ENCODE peak calls at places on chromosomes 1 and 21, in four cellular contexts. L is RWPE1, O is tibial nerve, S is fibroblast of mammary gland. B is an unnamed sample.

GRCh38 chr1:84103197-84103992 is 40.7 kb upstream of the PRKACB start:
- DNase-seq in S (peak), L (peak), O (no peak), B (no peak)

GRCh38 chr21:46154955-46155513 is 345 bp downstream of the FTCD start:
- DNase-seq in L (no peak), O (peak), S (no peak), B (peak)

GRCh38 chr1:150150511-150151021 is 850 bp downstream of the PLEKHO1 start:
- DNase-seq in L (no peak), S (no peak), O (no peak), B (no peak)

GRCh38 chr1:150366416-150367296 is 2.7 kb downstream of the RPRD2 start:
- DNase-seq in L (no peak), S (peak), O (no peak), B (no peak)

GRCh38 chr1:54567961-54568360 is 19.9 kb downstream of the ACOT11 start:
- DNase-seq in O (no peak), L (peak), S (peak), B (no peak)

GRCh38 chr1:96366516-96366915 is 355.1 kb upstream of the PTBP2 start:
- DNase-seq in L (no peak), O (no peak), S (no peak), B (no peak)

GRCh38 chr1:12661606-12662219 is 17.8 kb downstream of the AADACL4 start:
- DNase-seq in L (no peak), S (no peak), O (no peak), B (no peak)

GRCh38 chr1:208135354-208135753 is 108.8 kb downstream of the PLXNA2 start:
- DNase-seq in S (peak), O (no peak), L (no peak), B (no peak)

GRCh38 chr1:66676616-66677298 is 75.5 kb upstream of the DYNLT5 start:
- DNase-seq in S (peak), L (peak), O (no peak), B (no peak)

GRCh38 chr1:8358241-8358896 is 40.5 kb downstream of the SLC45A1 start:
- DNase-seq in O (no peak), L (no peak), S (no peak), B (no peak)

GRCh38 chr1:212743901-212744475 is 44.3 kb upstream of the BATF3 start:
- DNase-seq in L (no peak), S (no peak), O (no peak), B (no peak)

GRCh38 chr21:42461185-42461520 is 34.9 kb downstream of the RSPH1 start:
- DNase-seq in L (no peak), O (no peak), S (no peak), B (no peak)

GRCh38 chr1:236819856-236820255 is 24.8 kb downstream of the MTR start:
- DNase-seq in L (no peak), S (no peak), O (no peak), B (no peak)

GRCh38 chr1:182173791-182174190 is 112.3 kb upstream of the ZNF648 start:
- DNase-seq in O (no peak), S (peak), L (no peak), B (no peak)

GRCh38 chr1:12053752-12054548 is 9.2 kb upstream of the TNFRSF8 start:
- DNase-seq in O (no peak), L (no peak), S (no peak), B (no peak)

GRCh38 chr1:77683142-77683835 is 831 bp upstream of the ZZZ3 start:
- DNase-seq in L (peak), S (peak), O (peak), B (peak)

GRCh38 chr1:77686784-77687518 is 4.5 kb upstream of the ZZZ3 start:
- DNase-seq in L (no peak), O (no peak), S (no peak), B (no peak)

GRCh38 chr1:77683836-77684148 is 1.3 kb upstream of the ZZZ3 start:
- DNase-seq in S (no peak), L (no peak), O (no peak), B (no peak)

GRCh38 chr1:77688939-77689338 is 6.5 kb upstream of the ZZZ3 start:
- DNase-seq in S (no peak), O (no peak), L (no peak), B (no peak)

GRCh38 chr1:77687519-77687906 is 5.1 kb upstream of the ZZZ3 start:
- DNase-seq in L (no peak), S (peak), O (no peak), B (no peak)
- TF ChIP-seq CTCF in L (peak), S (peak), O (peak), B (no peak)

GRCh38 chr1:56578963-56579875 is at the start of gene PLPP3:
- DNase-seq in O (peak), L (peak), S (peak), B (peak)
- TF ChIP-seq CTCF in O (peak), L (peak), S (peak), B (peak)

GRCh38 chr1:113872219-113872934 is 865 bp upstream of the PTPN22 start:
- DNase-seq in O (no peak), S (no peak), L (no peak), B (no peak)

GRCh38 chr1:113876181-113876580 is 4.7 kb upstream of the PTPN22 start:
- DNase-seq in O (no peak), S (no peak), L (no peak), B (no peak)

GRCh38 chr1:113875714-113876113 is 4.2 kb upstream of the PTPN22 start:
- DNase-seq in O (no peak), L (no peak), S (no peak), B (no peak)

GRCh38 chr1:113871597-113872113 is at the start of gene PTPN22:
- DNase-seq in S (peak), L (no peak), O (no peak), B (no peak)

DNA sequence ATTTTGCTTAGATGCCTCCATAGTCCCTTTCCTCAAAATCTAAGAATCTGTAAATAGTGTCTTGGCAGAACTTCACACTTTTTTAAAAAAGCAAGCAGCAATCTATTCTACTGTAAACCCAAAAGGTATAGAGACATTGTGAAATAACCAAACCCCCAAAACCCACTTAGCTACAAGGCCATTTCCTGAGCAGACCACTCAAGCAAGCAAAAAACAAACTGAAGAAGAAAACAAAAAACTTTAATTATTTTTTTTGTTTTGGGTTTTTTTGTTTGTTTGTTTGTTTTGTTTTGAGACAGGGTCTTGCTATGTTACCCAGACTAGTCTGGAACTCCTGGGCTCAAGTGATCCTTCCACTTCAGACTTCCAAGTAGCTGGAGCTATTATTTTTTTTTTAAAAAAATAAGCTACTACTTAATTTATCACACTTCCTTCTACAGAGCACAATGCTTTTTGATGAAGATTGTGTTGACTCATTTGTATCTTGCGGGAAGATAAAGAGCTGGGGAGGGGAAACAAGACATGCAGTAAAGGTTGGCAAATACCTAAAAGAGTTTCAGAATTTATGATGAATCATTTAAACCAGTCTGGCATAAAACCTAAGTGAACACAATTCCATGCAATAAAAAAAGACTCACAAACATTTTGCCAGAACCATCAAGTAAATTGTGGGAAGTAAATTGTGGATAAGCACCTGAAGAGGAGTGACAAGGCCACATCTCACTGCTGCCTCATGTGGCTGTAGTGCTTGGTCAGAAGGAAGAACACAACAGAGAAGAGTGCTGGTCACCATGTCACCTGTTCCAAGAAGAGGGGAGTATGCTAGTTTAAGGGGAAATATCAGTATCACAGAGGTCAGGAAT is 2.7 kb upstream of the PTPN22 start:
- DNase-seq in S (peak), O (no peak), L (peak), B (no peak)
- TF ChIP-seq CTCF in S (peak), O (no peak), L (no peak), B (no peak)

GRCh38 chr1:34926894-34927293 is 2.6 kb downstream of the DLGAP3 start:
- DNase-seq in L (no peak), S (no peak), O (no peak), B (peak)
- TF ChIP-seq CTCF in L (no peak), S (no peak), O (no peak), B (no peak)

GRCh38 chr21:24895885-24896734 is 711.2 kb downstream of the MRPL39 start:
- DNase-seq in S (peak), L (no peak), O (no peak), B (no peak)
- TF ChIP-seq CTCF in S (peak), L (peak), O (peak), B (peak)

GRCh38 chr1:26164036-26164927 is 4.5 kb downstream of the C1orf232 start:
- DNase-seq in L (no peak), S (peak), O (no peak), B (no peak)
- TF ChIP-seq CTCF in L (peak), S (no peak), O (peak), B (peak)

DNA sequence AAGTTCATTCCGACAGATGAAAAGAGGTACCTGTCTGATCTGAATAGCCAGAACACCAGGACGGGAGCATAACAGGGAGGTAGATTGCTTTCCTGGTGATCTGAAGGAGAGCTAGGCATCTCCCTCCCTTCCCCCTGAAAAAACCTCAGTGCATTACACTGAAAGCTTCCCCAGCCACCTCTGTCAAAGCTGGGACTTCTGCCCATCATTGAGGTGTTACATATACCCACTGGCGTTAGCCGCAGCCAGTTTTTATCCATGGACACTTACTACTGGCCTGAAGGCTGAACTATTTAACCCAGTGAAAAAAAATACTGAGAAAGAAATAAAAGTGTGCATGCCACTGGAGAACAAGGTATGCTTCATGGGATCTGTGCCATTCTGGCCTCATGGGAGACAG is 568.3 kb upstream of the ADAMTS5 start:
- DNase-seq in O (no peak), S (no peak), L (no peak), B (no peak)
- TF ChIP-seq CTCF in O (no peak), S (no peak), L (no peak), B (no peak)